ENCODE peak calls at places on chromosome 4, in five cellular contexts. C is endodermal cell, P is H9, I is tibial nerve, K is mesenchymal stem cell. V is an unnamed sample.

GRCh38 chr4:78014889-78015886 is 41.9 kb upstream of the FRAS1 start:
- DNase-seq in C (no peak), P (no peak), I (no peak), K (no peak), V (no peak)

GRCh38 chr4:139014391-139015268 is 951 bp upstream of the NOCT start:
- DNase-seq in C (peak; percentile 57), P (no peak), I (peak; percentile 24), K (peak; percentile 96), V (no peak)

GRCh38 chr4:53119685-53120084 is 246.2 kb downstream of the SCFD2 start:
- DNase-seq in C (peak; percentile 76), P (peak; percentile 39), I (peak; percentile 41), K (peak; percentile 88), V (no peak)

GRCh38 chr4:98929341-98930267 is 671 bp upstream of the EIF4E start:
- DNase-seq in C (no peak), P (no peak), I (peak; percentile 51), K (peak; percentile 98), V (peak; percentile 92)

GRCh38 chr4:128698386-128698785 is 111.1 kb upstream of the JADE1 start:
- DNase-seq in C (no peak), P (no peak), I (no peak), K (no peak), V (no peak)

GRCh38 chr4:2792711-2793577 is at the start of gene SH3BP2:
- DNase-seq in C (peak; percentile 93), P (peak; percentile 85), I (peak; percentile 62), K (peak; percentile 72), V (no peak)

GRCh38 chr4:89196745-89197144 is 85.4 kb downstream of the TIGD2 start:
- DNase-seq in C (no peak), P (no peak), I (no peak), K (no peak), V (no peak)

GRCh38 chr4:155509619-155510018 is 132.9 kb upstream of the MAP9 start:
- DNase-seq in C (no peak), P (no peak), I (no peak), K (peak; percentile 10), V (no peak)

GRCh38 chr4:108033348-108033747 is 43.7 kb downstream of the HADH start:
- DNase-seq in C (no peak), P (no peak), I (no peak), K (no peak), V (no peak)

GRCh38 chr4:8077181-8078108 is 81.2 kb downstream of the ABLIM2 start:
- DNase-seq in C (peak; percentile 45), P (no peak), I (no peak), K (no peak), V (no peak)

GRCh38 chr4:83556006-83556712 is 20.3 kb downstream of the GPAT3 start:
- DNase-seq in C (no peak), P (no peak), I (no peak), K (peak; percentile 19), V (no peak)

GRCh38 chr4:121227254-121227867 is 63.2 kb upstream of the TNIP3 start:
- DNase-seq in C (no peak), P (no peak), I (no peak), K (no peak), V (no peak)

GRCh38 chr4:85828295-85828910 is 353.5 kb downstream of the ARHGAP24 start:
- DNase-seq in C (no peak), P (no peak), I (no peak), K (no peak), V (no peak)

GRCh38 chr4:76087007-76087769 is 12.7 kb downstream of the ART3 start:
- DNase-seq in C (peak; percentile 85), P (peak; percentile 78), I (peak; percentile 39), K (peak; percentile 72), V (no peak)

GRCh38 chr4:42329421-42329820 is 67.9 kb upstream of the SHISA3 start:
- DNase-seq in C (no peak), P (no peak), I (no peak), K (peak; percentile 44), V (no peak)

GRCh38 chr4:138562544-138562961 is 320.4 kb upstream of the SLC7A11 start:
- DNase-seq in C (no peak), P (no peak), I (no peak), K (peak; percentile 74), V (no peak)

GRCh38 chr4:173524218-173525117 is 5.6 kb downstream of the HAND2 start:
- DNase-seq in C (peak; percentile 61), P (peak; percentile 31), I (no peak), K (peak; percentile 71), V (peak; percentile 90)

GRCh38 chr4:69122476-69122875 is 26.2 kb downstream of the UGT2B7 start:
- DNase-seq in C (no peak), P (no peak), I (no peak), K (no peak), V (no peak)

GRCh38 chr4:147924604-147925412 is 192.9 kb downstream of the ARHGAP10 start:
- DNase-seq in C (peak; percentile 81), P (peak; percentile 58), I (no peak), K (peak; percentile 24), V (no peak)

GRCh38 chr4:53541577-53542206 is 49.6 kb downstream of the LNX1 start:
- DNase-seq in C (no peak), P (no peak), I (no peak), K (peak; percentile 83), V (no peak)

GRCh38 chr4:6563935-6564645 is 10.9 kb upstream of the MAN2B2 start:
- DNase-seq in C (no peak), P (no peak), I (no peak), K (no peak), V (no peak)

GRCh38 chr4:6560416-6561172 is 14.4 kb upstream of the MAN2B2 start:
- DNase-seq in C (no peak), P (no peak), I (no peak), K (no peak), V (no peak)

GRCh38 chr4:6561706-6562371 is 13.2 kb upstream of the MAN2B2 start:
- DNase-seq in C (peak; percentile 57), P (no peak), I (no peak), K (no peak), V (no peak)

GRCh38 chr4:6561173-6561516 is 13.8 kb upstream of the MAN2B2 start:
- DNase-seq in C (no peak), P (no peak), I (no peak), K (no peak), V (no peak)

DNA sequence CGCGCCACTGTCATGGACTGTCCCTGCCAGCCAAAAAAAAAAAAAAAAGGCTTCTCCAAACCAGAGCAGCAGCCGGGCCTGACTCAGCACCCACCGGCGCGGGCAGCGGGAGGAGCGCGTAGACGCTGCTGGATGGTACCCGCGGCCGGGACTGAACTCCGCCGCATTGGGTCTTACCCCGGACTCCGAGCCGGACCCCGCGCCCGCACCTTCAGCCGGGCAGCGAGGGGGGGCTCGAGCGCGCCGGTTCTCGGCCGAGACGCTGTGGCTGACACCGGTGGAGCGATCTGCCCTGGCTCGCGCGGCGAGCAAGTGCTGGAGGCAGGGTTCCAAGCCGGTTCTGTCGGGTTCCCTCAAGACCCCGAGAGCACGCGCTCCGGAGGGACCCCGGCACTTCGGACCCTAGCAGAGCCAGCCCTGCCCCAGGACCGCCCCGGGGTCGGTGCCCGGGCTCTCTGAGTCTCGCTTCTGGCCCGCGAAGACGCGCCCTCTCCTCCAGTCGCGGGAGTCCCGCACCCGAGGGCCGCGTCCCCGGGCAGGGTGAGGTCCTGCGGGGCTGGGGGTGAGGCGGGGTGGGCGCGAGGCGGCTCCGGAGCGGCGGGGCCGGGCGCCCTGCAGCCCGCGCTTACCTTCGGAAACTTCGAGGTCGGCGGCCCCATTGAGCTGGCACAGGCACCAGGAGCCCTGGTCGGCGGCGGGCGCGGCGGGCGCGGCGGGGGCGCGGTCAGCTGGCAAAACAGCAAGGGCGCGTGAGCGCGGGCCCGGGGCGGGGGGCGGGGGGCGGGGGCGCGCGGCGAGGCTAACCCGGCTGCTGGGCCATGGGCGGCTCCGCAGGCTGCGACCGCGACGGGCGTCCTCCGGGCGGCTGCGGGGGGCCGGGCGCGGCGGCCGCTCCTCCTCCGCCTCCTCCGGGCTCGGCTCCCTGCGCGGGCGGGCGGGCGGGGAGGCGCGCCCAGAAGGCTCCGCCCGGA is 11.8 kb upstream of the MAN2B2 start:
- DNase-seq in C (peak; percentile 80), P (no peak), I (no peak), K (peak; percentile 7), V (no peak)
- H3K27me3 ChIP-seq in C (peaks cover 89% of the 10 kb centered on the region), P (peaks cover 35% of the 10 kb centered on the region), I (peaks cover 72% of the 10 kb centered on the region), K (peaks cover 66% of the 10 kb centered on the region), V (peaks cover 7% of the 10 kb centered on the region)

GRCh38 chr4:146637853-146638800 is 566 bp upstream of the POU4F2 start:
- DNase-seq in C (peak; percentile 80), P (peak; percentile 57), I (no peak), K (no peak), V (no peak)
- H3K27me3 ChIP-seq in C (peaks cover 100% of the 10 kb centered on the region), P (peaks cover 81% of the 10 kb centered on the region), I (peaks cover 100% of the 10 kb centered on the region), K (peaks cover 77% of the 10 kb centered on the region), V (peaks cover 69% of the 10 kb centered on the region)

GRCh38 chr4:821631-822030 is 4.3 kb downstream of the CPLX1 start:
- DNase-seq in C (peak; percentile 35), P (no peak), I (no peak), K (no peak), V (no peak)
- H3K27me3 ChIP-seq in C (peaks cover 81% of the 10 kb centered on the region), P (peaks cover 29% of the 10 kb centered on the region), I (peaks cover 85% of the 10 kb centered on the region), K (peaks cover 77% of the 10 kb centered on the region), V (peaks cover 22% of the 10 kb centered on the region)

DNA sequence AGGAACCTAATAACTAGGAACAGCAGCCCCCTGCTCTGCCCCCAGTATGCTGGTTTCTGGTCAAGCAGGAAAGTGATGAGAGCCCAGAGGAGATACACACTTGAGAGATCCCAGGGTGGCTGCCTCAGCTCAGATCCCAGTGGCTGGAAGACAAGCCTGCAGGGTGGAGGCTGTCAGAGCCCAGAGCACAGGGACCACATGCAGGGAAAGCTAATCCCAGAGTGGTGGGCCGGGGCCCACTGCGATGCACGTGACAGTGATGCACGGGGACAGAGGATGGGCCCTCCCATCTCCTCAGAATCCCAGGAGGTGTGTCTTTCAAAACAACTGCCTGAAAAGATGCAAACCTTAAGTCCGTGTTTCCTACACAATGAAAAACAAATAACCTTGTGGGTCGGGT is 29.1 kb upstream of the CRMP1 start:
- DNase-seq in C (peak; percentile 55), P (no peak), I (no peak), K (no peak), V (no peak)
- H3K27me3 ChIP-seq in C (no peaks in the 10 kb centered on the region), P (no peaks in the 10 kb centered on the region), I (no peaks in the 10 kb centered on the region), K (peaks cover 18% of the 10 kb centered on the region), V (no peaks in the 10 kb centered on the region)

V was measured in esophagus muscularis mucosa.